ENCODE peak calls at places on chromosome 4, in ten cellular contexts. M, J, W, V, O, C, P, B, E and Z are unnamed samples. For H3K4me1, the result is how much of the 10 kb centered on the place peaks cover.

GRCh38 chr4:180828455-180829018 is 1414.7 kb upstream of the TENM3 start:
- DNase-seq in M (no peak), J (peak), W (no peak), V (peak), O (peak), C (no peak), P (no peak), B (no peak), E (no peak), Z (no peak)

GRCh38 chr4:1045193-1045594 is 33.8 kb downstream of the FGFRL1 start:
- DNase-seq in M (peak), J (no peak), W (no peak), V (no peak), O (no peak), C (peak), P (peak), B (peak), E (no peak), Z (peak)

GRCh38 chr4:88225216-88226107 is 58.9 kb downstream of the PPM1K start:
- DNase-seq in M (peak), J (no peak), W (no peak), V (no peak), O (no peak), C (no peak), P (no peak), B (no peak), E (no peak), Z (no peak)

GRCh38 chr4:176268963-176269362 is at the start of gene ASB5:
- DNase-seq in M (no peak), J (no peak), W (no peak), V (no peak), O (no peak), C (no peak), P (no peak), B (no peak), E (no peak), Z (no peak)

GRCh38 chr4:44916406-44916805 is 190.1 kb upstream of the GNPDA2 start:
- DNase-seq in M (no peak), J (no peak), W (no peak), V (no peak), O (peak), C (no peak), P (no peak), B (no peak), E (no peak), Z (no peak)

GRCh38 chr4:76690906-76691275 is 207.1 kb downstream of the SOWAHB start:
- DNase-seq in M (no peak), J (no peak), W (no peak), V (no peak), O (peak), C (no peak), P (no peak), B (no peak), E (no peak), Z (no peak)

GRCh38 chr4:159137176-159137575 is 34.3 kb downstream of the RAPGEF2 start:
- DNase-seq in M (no peak), J (peak), W (peak), V (no peak), O (no peak), C (no peak), P (no peak), B (no peak), E (no peak), Z (no peak)

GRCh38 chr4:4803904-4804296 is 55.6 kb upstream of the MSX1 start:
- DNase-seq in M (no peak), J (no peak), W (no peak), V (no peak), O (no peak), C (no peak), P (no peak), B (no peak), E (no peak), Z (no peak)

GRCh38 chr4:19399001-19399400 is 852.7 kb upstream of the SLIT2 start:
- DNase-seq in M (no peak), J (no peak), W (no peak), V (no peak), O (peak), C (no peak), P (no peak), B (no peak), E (no peak), Z (no peak)

GRCh38 chr4:170743633-170744032 is 653.9 kb upstream of the AADAT start:
- DNase-seq in M (no peak), J (peak), W (no peak), V (no peak), O (no peak), C (no peak), P (no peak), B (no peak), E (no peak), Z (peak)

GRCh38 chr4:124337874-124338273 is 374.7 kb downstream of the ANKRD50 start:
- DNase-seq in M (no peak), J (no peak), W (no peak), V (no peak), O (no peak), C (no peak), P (peak), B (no peak), E (no peak), Z (no peak)

GRCh38 chr4:7873881-7874280 is 65.8 kb downstream of the AFAP1 start:
- DNase-seq in M (no peak), J (no peak), W (no peak), V (no peak), O (no peak), C (no peak), P (no peak), B (no peak), E (no peak), Z (no peak)

GRCh38 chr4:82957045-82957444 is 53.6 kb downstream of the LIN54 start:
- DNase-seq in M (no peak), J (no peak), W (no peak), V (no peak), O (no peak), C (no peak), P (no peak), B (no peak), E (no peak), Z (no peak)

GRCh38 chr4:128452415-128452814 is 164.8 kb upstream of the PGRMC2 start:
- DNase-seq in M (peak), J (no peak), W (no peak), V (no peak), O (peak), C (no peak), P (no peak), B (no peak), E (no peak), Z (no peak)

GRCh38 chr4:128916832-128917231 is 107.3 kb downstream of the JADE1 start:
- DNase-seq in M (no peak), J (no peak), W (peak), V (peak), O (no peak), C (no peak), P (no peak), B (no peak), E (no peak), Z (peak)

GRCh38 chr4:153409412-153409811 is 56.7 kb upstream of the TMEM131L start:
- DNase-seq in M (no peak), J (no peak), W (no peak), V (no peak), O (peak), C (no peak), P (no peak), B (no peak), E (no peak), Z (no peak)

GRCh38 chr4:27318740-27319139 is 458.1 kb downstream of the STIM2 start:
- DNase-seq in M (peak), J (peak), W (peak), V (peak), O (peak), C (no peak), P (no peak), B (no peak), E (no peak), Z (no peak)

GRCh38 chr4:176436500-176436973 is 116.8 kb downstream of the SPCS3 start:
- DNase-seq in M (no peak), J (no peak), W (no peak), V (peak), O (peak), C (no peak), P (no peak), B (no peak), E (no peak), Z (no peak)

GRCh38 chr4:6595897-6596537 is 21.0 kb downstream of the MAN2B2 start:
- DNase-seq in M (peak), J (no peak), W (no peak), V (peak), O (no peak), C (no peak), P (no peak), B (no peak), E (no peak), Z (no peak)

GRCh38 chr4:3725936-3726895 is 40.0 kb upstream of the ADRA2C start:
- DNase-seq in M (no peak), J (no peak), W (no peak), V (no peak), O (no peak), C (no peak), P (no peak), B (no peak), E (no peak), Z (no peak)

GRCh38 chr4:38204317-38205060 is 244.3 kb downstream of the PTTG2 start:
- DNase-seq in M (no peak), J (no peak), W (no peak), V (no peak), O (no peak), C (no peak), P (no peak), B (no peak), E (no peak), Z (no peak)

GRCh38 chr4:17166954-17167353 is 268.5 kb upstream of the LDB2 start:
- DNase-seq in M (no peak), J (no peak), W (no peak), V (no peak), O (peak), C (no peak), P (peak), B (no peak), E (no peak), Z (no peak)
- H3K4me1 ChIP-seq in M (half or more), J (under half), W (under half), V (under half), O (half or more), C (under half), P (under half), B (under half), E (under half), Z (under half)

GRCh38 chr4:168651864-168652263 is 155.0 kb downstream of the PALLD start:
- DNase-seq in M (no peak), J (no peak), W (no peak), V (no peak), O (no peak), C (no peak), P (no peak), B (no peak), E (no peak), Z (no peak)
- H3K4me1 ChIP-seq in M (half or more), J (under half), W (under half), V (under half), O (under half), C (under half), P (under half), B (under half), E (under half), Z (under half)

GRCh38 chr4:114601304-114602052 is 2.9 kb downstream of the UGT8 start:
- DNase-seq in M (no peak), J (no peak), W (no peak), V (peak), O (no peak), C (no peak), P (no peak), B (no peak), E (no peak), Z (no peak)
- H3K4me1 ChIP-seq in M (under half), J (under half), W (under half), V (half or more), O (under half), C (under half), P (under half), B (under half), E (under half), Z (under half)

GRCh38 chr4:182205293-182205692 is 37.9 kb upstream of the TENM3 start:
- DNase-seq in M (no peak), J (no peak), W (no peak), V (no peak), O (no peak), C (no peak), P (no peak), B (no peak), E (no peak), Z (peak)
- H3K4me1 ChIP-seq in M (under half), J (under half), W (under half), V (under half), O (under half), C (under half), P (under half), B (under half), E (under half), Z (under half)

GRCh38 chr4:184444215-184444952 is 30.0 kb downstream of the IRF2 start:
- DNase-seq in M (no peak), J (no peak), W (no peak), V (no peak), O (no peak), C (no peak), P (no peak), B (no peak), E (no peak), Z (no peak)

GRCh38 chr4:184441461-184442392 is 32.6 kb downstream of the IRF2 start:
- DNase-seq in M (no peak), J (no peak), W (no peak), V (no peak), O (peak), C (no peak), P (no peak), B (no peak), E (no peak), Z (no peak)

GRCh38 chr4:184440593-184441358 is 33.6 kb downstream of the IRF2 start:
- DNase-seq in M (no peak), J (no peak), W (no peak), V (no peak), O (no peak), C (no peak), P (no peak), B (no peak), E (no peak), Z (no peak)

GRCh38 chr4:184444953-184445309 is 29.4 kb downstream of the IRF2 start:
- DNase-seq in M (no peak), J (no peak), W (peak), V (no peak), O (no peak), C (no peak), P (no peak), B (no peak), E (no peak), Z (no peak)

DNA sequence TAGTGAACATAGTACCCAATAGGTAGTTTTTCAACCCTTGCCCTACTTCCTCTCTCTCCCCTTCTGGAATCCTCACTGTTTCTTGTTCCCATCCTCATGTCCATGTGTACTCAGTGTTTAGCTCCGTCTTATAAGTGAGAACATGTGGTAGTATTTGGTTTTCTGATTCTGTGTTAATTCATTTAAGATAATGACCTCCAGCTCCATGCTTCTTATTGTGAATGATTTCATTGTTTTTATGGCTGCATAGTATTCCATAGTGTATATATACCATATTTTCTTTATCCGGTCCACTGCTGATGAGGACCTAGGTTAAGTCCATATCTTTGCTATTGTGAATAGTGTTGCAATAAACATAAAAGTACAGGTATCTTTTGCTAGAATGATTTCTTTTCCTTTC is 31.0 kb downstream of the IRF2 start:
- DNase-seq in M (no peak), J (no peak), W (no peak), V (no peak), O (no peak), C (no peak), P (no peak), B (no peak), E (no peak), Z (no peak)
- H3K4me1 ChIP-seq in M (under half), J (under half), W (under half), V (under half), O (under half), C (under half), P (half or more), B (under half), E (under half), Z (half or more)

GRCh38 chr4:113641025-113641431 is 120.5 kb downstream of the CAMK2D start:
- DNase-seq in M (no peak), J (peak), W (no peak), V (peak), O (no peak), C (no peak), P (no peak), B (no peak), E (no peak), Z (no peak)

GRCh38 chr4:113636877-113637276 is 124.7 kb downstream of the CAMK2D start:
- DNase-seq in M (no peak), J (no peak), W (no peak), V (peak), O (peak), C (no peak), P (no peak), B (no peak), E (no peak), Z (no peak)

GRCh38 chr4:113637823-113638691 is 123.5 kb downstream of the CAMK2D start:
- DNase-seq in M (no peak), J (no peak), W (no peak), V (peak), O (no peak), C (no peak), P (no peak), B (no peak), E (no peak), Z (no peak)

GRCh38 chr4:113637363-113637762 is 124.2 kb downstream of the CAMK2D start:
- DNase-seq in M (no peak), J (no peak), W (no peak), V (no peak), O (peak), C (no peak), P (no peak), B (no peak), E (no peak), Z (no peak)

GRCh38 chr4:113639311-113639710 is 122.2 kb downstream of the CAMK2D start:
- DNase-seq in M (no peak), J (no peak), W (peak), V (peak), O (no peak), C (no peak), P (no peak), B (no peak), E (no peak), Z (no peak)
- H3K4me1 ChIP-seq in M (under half), J (half or more), W (half or more), V (half or more), O (under half), C (under half), P (half or more), B (under half), E (under half), Z (under half)

DNA sequence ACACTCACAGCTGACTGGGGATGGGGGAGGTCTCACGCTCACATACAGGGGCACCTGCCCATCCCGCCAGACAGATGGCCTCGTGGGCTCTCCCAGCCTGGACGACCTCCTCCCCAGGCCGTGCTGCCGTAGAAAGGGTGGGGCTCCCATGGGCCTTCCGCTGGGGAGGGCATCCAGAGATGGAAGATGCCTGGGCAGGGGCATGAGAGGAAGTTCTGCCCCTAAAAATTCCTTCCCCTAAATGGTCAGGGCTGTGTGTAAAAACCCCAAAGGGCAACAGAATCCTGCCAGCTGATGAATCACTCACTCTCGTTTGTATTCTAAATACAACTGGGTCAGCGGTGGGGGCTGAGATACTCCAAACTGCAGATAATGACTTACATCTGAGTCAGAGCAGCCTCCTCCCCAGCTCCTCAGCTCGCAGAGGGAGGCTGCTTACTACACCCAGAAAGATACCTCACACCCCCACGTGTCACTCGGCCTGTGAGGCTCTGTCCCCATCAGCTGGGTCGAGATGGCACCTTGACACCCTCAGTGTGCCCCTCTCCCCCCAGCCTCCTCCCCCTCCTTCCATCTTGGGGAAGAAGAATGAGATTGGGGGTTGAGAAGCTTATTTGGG is 10.1 kb downstream of the WDR1 start:
- DNase-seq in M (peak), J (peak), W (peak), V (no peak), O (peak), C (peak), P (peak), B (peak), E (peak), Z (peak)
- H3K4me1 ChIP-seq in M (half or more), J (under half), W (half or more), V (under half), O (half or more), C (under half), P (half or more), B (under half), E (under half), Z (half or more)

DNA sequence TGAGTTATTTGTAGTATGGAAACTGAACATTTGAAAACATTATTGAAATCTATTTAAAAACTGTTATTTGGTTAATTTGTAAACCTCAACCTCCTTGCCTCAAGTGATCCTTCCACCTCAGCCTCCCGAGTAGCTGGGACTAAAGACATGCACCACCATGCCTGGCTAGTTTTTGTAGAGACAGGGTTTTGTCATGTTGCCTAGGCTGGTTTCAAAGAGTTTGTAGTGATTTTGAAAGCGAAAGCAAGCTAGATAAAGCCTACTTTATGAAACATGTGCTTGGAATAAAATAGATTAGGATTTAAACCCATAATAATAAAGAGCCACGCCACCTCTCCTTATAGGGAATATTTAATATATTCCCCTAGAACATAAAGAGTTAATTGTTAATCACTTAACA is 23.5 kb downstream of the ARSJ start:
- DNase-seq in M (no peak), J (no peak), W (no peak), V (no peak), O (no peak), C (no peak), P (no peak), B (no peak), E (no peak), Z (no peak)
- H3K4me1 ChIP-seq in M (half or more), J (under half), W (under half), V (under half), O (half or more), C (under half), P (under half), B (under half), E (under half), Z (under half)

GRCh38 chr4:183106839-183107238 is 7.8 kb downstream of the WWC2 start:
- DNase-seq in M (no peak), J (no peak), W (no peak), V (no peak), O (no peak), C (no peak), P (no peak), B (no peak), E (no peak), Z (no peak)

GRCh38 chr4:183101956-183102480 is 3.0 kb downstream of the WWC2 start:
- DNase-seq in M (no peak), J (no peak), W (no peak), V (no peak), O (peak), C (no peak), P (no peak), B (no peak), E (no peak), Z (no peak)

GRCh38 chr4:183100827-183101226 is 1.8 kb downstream of the WWC2 start:
- DNase-seq in M (peak), J (peak), W (no peak), V (no peak), O (no peak), C (no peak), P (no peak), B (no peak), E (no peak), Z (no peak)

GRCh38 chr4:183107891-183108459 is 8.9 kb downstream of the WWC2 start:
- DNase-seq in M (no peak), J (no peak), W (no peak), V (no peak), O (no peak), C (no peak), P (no peak), B (no peak), E (no peak), Z (no peak)

DNA sequence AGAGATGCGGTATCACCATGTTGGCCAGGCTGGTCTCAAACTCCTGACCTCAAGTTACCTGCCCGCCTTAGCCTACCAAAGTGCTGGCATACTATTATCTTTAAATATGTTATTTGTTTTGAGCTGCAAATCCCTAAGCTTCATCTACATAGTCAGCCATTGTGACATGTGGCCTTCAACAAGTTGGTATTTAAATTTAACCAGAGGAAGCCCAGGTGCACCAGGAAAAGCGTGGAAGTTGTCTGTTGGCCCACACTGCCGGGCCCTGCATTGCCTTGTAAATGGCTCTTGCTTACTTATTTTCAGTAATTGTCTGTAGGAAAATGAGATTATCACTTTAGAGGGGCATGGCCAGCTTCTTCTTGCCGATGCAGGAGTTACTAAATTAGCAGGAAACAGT is 6.0 kb downstream of the WWC2 start:
- DNase-seq in M (no peak), J (no peak), W (no peak), V (no peak), O (no peak), C (no peak), P (no peak), B (no peak), E (no peak), Z (no peak)
- H3K4me1 ChIP-seq in M (under half), J (under half), W (under half), V (under half), O (under half), C (under half), P (under half), B (under half), E (under half), Z (under half)

GRCh38 chr4:112284662-112285411 is 867 bp downstream of the TIFA start:
- DNase-seq in M (peak), J (no peak), W (peak), V (peak), O (peak), C (no peak), P (no peak), B (no peak), E (peak), Z (no peak)
- H3K4me1 ChIP-seq in M (under half), J (under half), W (under half), V (half or more), O (under half), C (under half), P (under half), B (under half), E (under half), Z (half or more)